ENCODE peak calls at places on chromosome 5, in four cellular contexts. H, R, M and A are unnamed samples.

GRCh38 chr5:56060276-56061110 is 65.7 kb upstream of the IL6ST start:
- DNase-seq in H (no peak), R (no peak), M (no peak), A (no peak)

GRCh38 chr5:10384483-10384882 is 31.0 kb downstream of the MARCHF6 start:
- DNase-seq in H (no peak), R (no peak), M (peak; percentile 40), A (no peak)

GRCh38 chr5:137220523-137220927 is 278.6 kb downstream of the SPOCK1 start:
- DNase-seq in H (peak; percentile 71), R (peak; percentile 52), M (peak; percentile 37), A (peak; percentile 54)

GRCh38 chr5:3650868-3651267 is 55.2 kb downstream of the IRX1 start:
- DNase-seq in H (no peak), R (no peak), M (no peak), A (no peak)

GRCh38 chr5:133882801-133883200 is 85.6 kb downstream of the C5orf15 start:
- DNase-seq in H (no peak), R (no peak), M (no peak), A (no peak)

GRCh38 chr5:2000591-2000990 is 117.9 kb upstream of the IRX4 start:
- DNase-seq in H (no peak), R (no peak), M (no peak), A (no peak)

GRCh38 chr5:12292610-12293204 is 388.5 kb upstream of the CTNND2 start:
- DNase-seq in H (no peak), R (peak; percentile 61), M (no peak), A (no peak)

GRCh38 chr5:38556599-38557308 is at the start of gene LIFR:
- DNase-seq in H (peak; percentile 83), R (peak; percentile 92), M (peak; percentile 81), A (peak; percentile 13)

GRCh38 chr5:51829691-51830090 is 446.4 kb downstream of the ISL1 start:
- DNase-seq in H (no peak), R (no peak), M (no peak), A (no peak)

GRCh38 chr5:92916036-92916435 is 665.0 kb downstream of the NR2F1-AS1 start:
- DNase-seq in H (no peak), R (no peak), M (peak; percentile 77), A (no peak)

GRCh38 chr5:29114331-29114768 is 2076.0 kb upstream of the CDH9 start:
- DNase-seq in H (no peak), R (no peak), M (no peak), A (no peak)

GRCh38 chr5:132849347-132849746 is 16.9 kb downstream of the GDF9 start:
- DNase-seq in H (no peak), R (no peak), M (no peak), A (no peak)

GRCh38 chr5:176737001-176737745 is 73.2 kb upstream of the UNC5A start:
- DNase-seq in H (no peak), R (no peak), M (no peak), A (no peak)

GRCh38 chr5:138352722-138353549 is 451 bp downstream of the KDM3B start:
- DNase-seq in H (peak; percentile 80), R (peak; percentile 67), M (peak; percentile 56), A (no peak)

GRCh38 chr5:74149395-74149794 is 491.1 kb downstream of the ENC1 start:
- DNase-seq in H (peak; percentile 31), R (no peak), M (peak; percentile 70), A (peak; percentile 64)

GRCh38 chr5:45454114-45454513 is 242.1 kb downstream of the HCN1 start:
- DNase-seq in H (peak; percentile 2), R (peak; percentile 75), M (no peak), A (no peak)

GRCh38 chr5:95917207-95917606 is 44.4 kb downstream of the ELL2 start:
- DNase-seq in H (no peak), R (no peak), M (no peak), A (no peak)

GRCh38 chr5:100479079-100479688 is 56.0 kb upstream of the FAM174A start:
- DNase-seq in H (peak; percentile 46), R (peak; percentile 41), M (peak; percentile 32), A (no peak)

GRCh38 chr5:74919487-74919886 is 53.3 kb upstream of the FAM169A start:
- DNase-seq in H (no peak), R (peak; percentile 48), M (peak; percentile 80), A (no peak)

GRCh38 chr5:125199373-125199772 is 452.9 kb upstream of the ZNF608 start:
- DNase-seq in H (no peak), R (no peak), M (no peak), A (no peak)

GRCh38 chr5:65722575-65723424 is 795 bp downstream of the NLN start:
- DNase-seq in H (peak; percentile 20), R (peak; percentile 50), M (peak; percentile 75), A (no peak)

GRCh38 chr5:6686916-6687409 is 26.3 kb upstream of the TENT4A start:
- DNase-seq in H (no peak), R (peak; percentile 85), M (peak; percentile 63), A (no peak)

GRCh38 chr5:9104576-9105339 is 441.1 kb downstream of the SEMA5A start:
- DNase-seq in H (no peak), R (no peak), M (peak; percentile 38), A (no peak)

GRCh38 chr5:9098990-9099389 is 446.9 kb downstream of the SEMA5A start:
- DNase-seq in H (no peak), R (no peak), M (no peak), A (no peak)

GRCh38 chr5:9094582-9094981 is 451.3 kb downstream of the SEMA5A start:
- DNase-seq in H (no peak), R (no peak), M (no peak), A (peak; percentile 81)

GRCh38 chr5:9099681-9100080 is 446.2 kb downstream of the SEMA5A start:
- DNase-seq in H (no peak), R (no peak), M (no peak), A (no peak)
- TF ChIP-seq CTCF in H (no peak), R (no peak), M (no peak), A (no peak)

GRCh38 chr5:77222722-77223121 is 12.2 kb downstream of the PDE8B start:
- DNase-seq in H (no peak), R (no peak), M (no peak), A (no peak)

GRCh38 chr5:77214151-77214550 is 3.7 kb downstream of the PDE8B start:
- DNase-seq in H (no peak), R (no peak), M (no peak), A (no peak)

GRCh38 chr5:77223653-77224052 is 13.2 kb downstream of the PDE8B start:
- DNase-seq in H (no peak), R (no peak), M (no peak), A (no peak)

GRCh38 chr5:77213601-77214000 is 3.1 kb downstream of the PDE8B start:
- DNase-seq in H (no peak), R (no peak), M (no peak), A (no peak)

DNA sequence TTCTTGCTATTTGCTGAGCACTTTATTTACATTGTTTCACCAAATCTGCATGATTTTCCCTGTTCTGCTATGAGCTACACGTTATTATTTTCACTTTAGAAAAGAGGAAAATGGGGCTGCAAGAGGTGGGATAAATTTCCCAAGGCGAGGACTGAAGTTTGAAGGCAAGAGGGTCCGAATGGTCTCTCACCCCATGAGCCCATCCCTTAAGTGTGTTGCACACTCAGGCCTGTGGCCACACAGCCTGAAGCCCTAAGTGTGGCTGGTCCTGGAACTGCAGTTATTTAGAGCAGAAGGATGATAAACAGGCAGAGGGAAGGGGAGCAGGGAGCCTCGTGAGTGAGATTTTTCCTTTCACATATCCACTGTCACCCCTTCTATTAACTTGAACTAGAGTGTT is 7.8 kb downstream of the PDE8B start:
- DNase-seq in H (no peak), R (peak; percentile 11), M (no peak), A (no peak)
- TF ChIP-seq CTCF in H (no peak), R (peak; percentile 28), M (peak; percentile 33), A (peak; percentile 25)

GRCh38 chr5:8851101-8851500 is 694.8 kb downstream of the SEMA5A start:
- DNase-seq in H (no peak), R (no peak), M (no peak), A (no peak)
- TF ChIP-seq CTCF in H (no peak), R (no peak), M (no peak), A (no peak)

GRCh38 chr5:41408676-41409443 is 101.5 kb downstream of the PLCXD3 start:
- DNase-seq in H (no peak), R (no peak), M (peak; percentile 49), A (peak; percentile 9)

GRCh38 chr5:41412496-41412895 is 97.9 kb downstream of the PLCXD3 start:
- DNase-seq in H (no peak), R (peak; percentile 23), M (no peak), A (no peak)

GRCh38 chr5:41413067-41413466 is 97.3 kb downstream of the PLCXD3 start:
- DNase-seq in H (no peak), R (no peak), M (peak; percentile 32), A (no peak)

GRCh38 chr5:41410307-41410706 is 100.1 kb downstream of the PLCXD3 start:
- DNase-seq in H (no peak), R (no peak), M (no peak), A (no peak)

GRCh38 chr5:41410737-41411136 is 99.7 kb downstream of the PLCXD3 start:
- DNase-seq in H (no peak), R (no peak), M (no peak), A (no peak)
- TF ChIP-seq CTCF in H (no peak), R (no peak), M (no peak), A (no peak)

GRCh38 chr5:164600166-164600715 is 1094.8 kb downstream of the MAT2B start:
- DNase-seq in H (no peak), R (no peak), M (peak; percentile 86), A (no peak)

GRCh38 chr5:164600929-164601535 is 1095.6 kb downstream of the MAT2B start:
- DNase-seq in H (no peak), R (no peak), M (no peak), A (no peak)

DNA sequence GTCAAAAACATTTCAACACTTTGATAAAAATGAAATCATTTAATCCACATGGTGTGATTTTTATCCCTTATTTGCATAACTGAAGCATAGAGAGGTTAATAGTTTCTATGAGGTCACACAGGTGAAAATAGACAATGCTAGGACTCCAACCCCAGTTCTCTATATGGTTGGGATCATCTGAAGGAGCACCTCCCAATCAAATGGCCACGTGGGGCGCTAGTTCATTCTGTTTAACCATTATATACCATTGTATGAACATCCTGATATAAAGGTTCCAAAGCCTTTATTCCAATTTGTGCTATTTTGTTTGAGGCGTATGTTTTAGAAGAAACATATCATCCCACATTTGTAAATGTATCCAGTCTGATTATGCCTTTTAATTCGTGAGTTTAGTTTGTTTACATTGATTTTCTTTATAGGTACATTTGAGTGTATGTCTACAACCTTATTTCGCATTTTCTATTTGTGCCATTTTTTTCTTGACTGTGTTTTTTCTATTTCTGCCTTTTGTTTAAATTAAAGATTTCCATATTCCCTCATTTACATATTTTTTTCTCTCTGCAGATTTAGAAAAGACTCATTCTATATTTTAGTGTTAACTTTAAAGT is 1092.0 kb downstream of the MAT2B start:
- DNase-seq in H (peak; percentile 16), R (peak; percentile 37), M (no peak), A (no peak)
- TF ChIP-seq CTCF in H (no peak), R (no peak), M (peak; percentile 27), A (no peak)

GRCh38 chr5:43573058-43573457 is 16.2 kb upstream of the PAIP1 start:
- DNase-seq in H (no peak), R (no peak), M (peak; percentile 88), A (no peak)
- TF ChIP-seq CTCF in H (no peak), R (no peak), M (no peak), A (no peak)

DNA sequence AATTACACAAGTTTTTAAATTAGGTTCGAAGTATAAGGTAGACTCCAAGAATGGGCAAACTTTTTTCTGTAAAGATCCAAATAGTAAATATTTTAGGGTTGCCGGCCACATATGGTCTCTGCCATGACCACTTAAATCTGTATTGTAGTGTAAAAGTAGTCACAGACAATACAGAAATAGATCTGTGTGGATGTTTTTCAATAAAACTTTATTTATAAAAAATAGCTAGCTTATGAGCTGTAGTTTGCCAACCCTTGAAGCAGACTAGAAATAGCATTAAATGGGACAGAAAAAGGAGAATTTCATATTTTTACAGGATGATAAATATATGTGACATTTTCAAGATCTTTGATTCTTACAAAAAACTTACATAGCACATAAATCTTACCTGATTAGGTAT is 94.9 kb upstream of the ACOT12 start:
- DNase-seq in H (no peak), R (no peak), M (no peak), A (no peak)
- TF ChIP-seq CTCF in H (no peak), R (no peak), M (no peak), A (no peak)